ENCODE peak calls at places on chromosomes 11 and 22, in eight cellular contexts. One of them, this sample, is unnamed.

GRCh38 chr11:64489831-64490441 is 101.1 kb upstream of the SLC22A12 start:
- DNase-seq in NCI-H1105: peak
- DNase-seq in T-cell: peak
- DNase-seq in brain microvascular endothelial cell: peak
- DNase-seq in endothelial cell: peak
- DNase-seq in HT1080: peak
- DNase-seq in activated CD8-positive, alpha-beta T cell treated with anti-CD3 and anti-CD28 coated beads for 36 hours: peak
- DNase-seq in AG09309: no peak
- DNase-seq in this sample: peak

GRCh38 chr22:36486619-36487384 is 5.4 kb upstream of the TXN2 start:
- DNase-seq in NCI-H1105: no peak
- DNase-seq in T-cell: peak
- DNase-seq in brain microvascular endothelial cell: peak
- DNase-seq in endothelial cell: peak
- DNase-seq in HT1080: peak
- DNase-seq in activated CD8-positive, alpha-beta T cell treated with anti-CD3 and anti-CD28 coated beads for 36 hours: peak
- DNase-seq in AG09309: no peak
- DNase-seq in this sample: no peak

GRCh38 chr11:14974723-14975587 is 2.8 kb upstream of the CALCA start:
- DNase-seq in NCI-H1105: no peak
- DNase-seq in T-cell: peak
- DNase-seq in brain microvascular endothelial cell: peak
- DNase-seq in endothelial cell: peak
- DNase-seq in HT1080: peak
- DNase-seq in activated CD8-positive, alpha-beta T cell treated with anti-CD3 and anti-CD28 coated beads for 36 hours: peak
- DNase-seq in AG09309: no peak
- DNase-seq in this sample: no peak

GRCh38 chr11:123473941-123474668 is 44.0 kb downstream of the GRAMD1B start:
- DNase-seq in NCI-H1105: no peak
- DNase-seq in T-cell: no peak
- DNase-seq in brain microvascular endothelial cell: peak
- DNase-seq in endothelial cell: no peak
- DNase-seq in HT1080: peak
- DNase-seq in activated CD8-positive, alpha-beta T cell treated with anti-CD3 and anti-CD28 coated beads for 36 hours: no peak
- DNase-seq in AG09309: peak
- DNase-seq in this sample: peak

GRCh38 chr11:27926981-27927481 is 180.9 kb downstream of the KIF18A start:
- DNase-seq in NCI-H1105: no peak
- DNase-seq in T-cell: no peak
- DNase-seq in brain microvascular endothelial cell: peak
- DNase-seq in endothelial cell: no peak
- DNase-seq in HT1080: peak
- DNase-seq in activated CD8-positive, alpha-beta T cell treated with anti-CD3 and anti-CD28 coated beads for 36 hours: no peak
- DNase-seq in AG09309: peak
- DNase-seq in this sample: peak

GRCh38 chr11:57276169-57276854 is 39.3 kb upstream of the APLNR start:
- DNase-seq in NCI-H1105: no peak
- DNase-seq in T-cell: no peak
- DNase-seq in brain microvascular endothelial cell: no peak
- DNase-seq in endothelial cell: no peak
- DNase-seq in HT1080: no peak
- DNase-seq in activated CD8-positive, alpha-beta T cell treated with anti-CD3 and anti-CD28 coated beads for 36 hours: no peak
- DNase-seq in AG09309: no peak
- DNase-seq in this sample: no peak

GRCh38 chr11:3104961-3105790 is 48.0 kb upstream of the CARS1 start:
- DNase-seq in NCI-H1105: no peak
- DNase-seq in T-cell: no peak
- DNase-seq in brain microvascular endothelial cell: no peak
- DNase-seq in endothelial cell: no peak
- DNase-seq in HT1080: no peak
- DNase-seq in activated CD8-positive, alpha-beta T cell treated with anti-CD3 and anti-CD28 coated beads for 36 hours: no peak
- DNase-seq in AG09309: no peak
- DNase-seq in this sample: no peak

GRCh38 chr11:130801287-130802146 is 114.8 kb downstream of the SNX19 start:
- DNase-seq in NCI-H1105: no peak
- DNase-seq in T-cell: no peak
- DNase-seq in brain microvascular endothelial cell: peak
- DNase-seq in endothelial cell: no peak
- DNase-seq in HT1080: no peak
- DNase-seq in activated CD8-positive, alpha-beta T cell treated with anti-CD3 and anti-CD28 coated beads for 36 hours: no peak
- DNase-seq in AG09309: peak
- DNase-seq in this sample: peak

GRCh38 chr11:88167853-88168252 is 7.4 kb downstream of the RAB38 start:
- DNase-seq in NCI-H1105: no peak
- DNase-seq in T-cell: no peak
- DNase-seq in brain microvascular endothelial cell: no peak
- DNase-seq in endothelial cell: no peak
- DNase-seq in HT1080: no peak
- DNase-seq in activated CD8-positive, alpha-beta T cell treated with anti-CD3 and anti-CD28 coated beads for 36 hours: no peak
- DNase-seq in AG09309: no peak
- DNase-seq in this sample: no peak

GRCh38 chr22:39908737-39909136 is 7.9 kb downstream of the GRAP2 start:
- DNase-seq in NCI-H1105: no peak
- DNase-seq in T-cell: no peak
- DNase-seq in brain microvascular endothelial cell: peak
- DNase-seq in endothelial cell: no peak
- DNase-seq in HT1080: peak
- DNase-seq in activated CD8-positive, alpha-beta T cell treated with anti-CD3 and anti-CD28 coated beads for 36 hours: peak
- DNase-seq in AG09309: no peak
- DNase-seq in this sample: no peak

GRCh38 chr11:10506013-10506370 is 35.0 kb downstream of the RNF141 start:
- DNase-seq in NCI-H1105: peak
- DNase-seq in T-cell: no peak
- DNase-seq in brain microvascular endothelial cell: no peak
- DNase-seq in endothelial cell: no peak
- DNase-seq in HT1080: no peak
- DNase-seq in activated CD8-positive, alpha-beta T cell treated with anti-CD3 and anti-CD28 coated beads for 36 hours: no peak
- DNase-seq in AG09309: no peak
- DNase-seq in this sample: no peak

GRCh38 chr11:13314676-13315394 is 37.2 kb downstream of the BMAL1 start:
- DNase-seq in NCI-H1105: no peak
- DNase-seq in T-cell: no peak
- DNase-seq in brain microvascular endothelial cell: no peak
- DNase-seq in endothelial cell: no peak
- DNase-seq in HT1080: no peak
- DNase-seq in activated CD8-positive, alpha-beta T cell treated with anti-CD3 and anti-CD28 coated beads for 36 hours: no peak
- DNase-seq in AG09309: no peak
- DNase-seq in this sample: no peak

GRCh38 chr11:12643029-12643428 is 31.2 kb upstream of the TEAD1 start:
- DNase-seq in NCI-H1105: no peak
- DNase-seq in T-cell: no peak
- DNase-seq in brain microvascular endothelial cell: no peak
- DNase-seq in endothelial cell: no peak
- DNase-seq in HT1080: no peak
- DNase-seq in activated CD8-positive, alpha-beta T cell treated with anti-CD3 and anti-CD28 coated beads for 36 hours: no peak
- DNase-seq in AG09309: no peak
- DNase-seq in this sample: no peak

GRCh38 chr11:2150206-2150847 is 10.7 kb downstream of the INS start:
- DNase-seq in NCI-H1105: peak
- DNase-seq in T-cell: no peak
- DNase-seq in brain microvascular endothelial cell: no peak
- DNase-seq in endothelial cell: peak
- DNase-seq in HT1080: no peak
- DNase-seq in activated CD8-positive, alpha-beta T cell treated with anti-CD3 and anti-CD28 coated beads for 36 hours: no peak
- DNase-seq in AG09309: peak
- DNase-seq in this sample: peak

GRCh38 chr22:45077286-45077685 is 67.5 kb upstream of the PHF21B start:
- DNase-seq in NCI-H1105: no peak
- DNase-seq in T-cell: no peak
- DNase-seq in brain microvascular endothelial cell: no peak
- DNase-seq in endothelial cell: no peak
- DNase-seq in HT1080: no peak
- DNase-seq in activated CD8-positive, alpha-beta T cell treated with anti-CD3 and anti-CD28 coated beads for 36 hours: no peak
- DNase-seq in AG09309: no peak
- DNase-seq in this sample: no peak

GRCh38 chr11:120912504-120912903 is 111.4 kb upstream of the TBCEL start:
- DNase-seq in NCI-H1105: no peak
- DNase-seq in T-cell: no peak
- DNase-seq in brain microvascular endothelial cell: peak
- DNase-seq in endothelial cell: no peak
- DNase-seq in HT1080: no peak
- DNase-seq in activated CD8-positive, alpha-beta T cell treated with anti-CD3 and anti-CD28 coated beads for 36 hours: no peak
- DNase-seq in AG09309: peak
- DNase-seq in this sample: peak

GRCh38 chr11:29018631-29019030 is 910.4 kb downstream of the METTL15 start:
- DNase-seq in NCI-H1105: no peak
- DNase-seq in T-cell: no peak
- DNase-seq in brain microvascular endothelial cell: peak
- DNase-seq in endothelial cell: no peak
- DNase-seq in HT1080: peak
- DNase-seq in activated CD8-positive, alpha-beta T cell treated with anti-CD3 and anti-CD28 coated beads for 36 hours: no peak
- DNase-seq in AG09309: peak
- DNase-seq in this sample: peak

GRCh38 chr22:30251661-30252226 is 5.2 kb upstream of the LIF start:
- DNase-seq in NCI-H1105: peak
- DNase-seq in T-cell: no peak
- DNase-seq in brain microvascular endothelial cell: peak
- DNase-seq in endothelial cell: no peak
- DNase-seq in HT1080: peak
- DNase-seq in activated CD8-positive, alpha-beta T cell treated with anti-CD3 and anti-CD28 coated beads for 36 hours: no peak
- DNase-seq in AG09309: no peak
- DNase-seq in this sample: peak

GRCh38 chr11:69448471-69449284 is 32.8 kb upstream of the LINC01488 start:
- DNase-seq in NCI-H1105: no peak
- DNase-seq in T-cell: no peak
- DNase-seq in brain microvascular endothelial cell: no peak
- DNase-seq in endothelial cell: no peak
- DNase-seq in HT1080: no peak
- DNase-seq in activated CD8-positive, alpha-beta T cell treated with anti-CD3 and anti-CD28 coated beads for 36 hours: no peak
- DNase-seq in AG09309: no peak
- DNase-seq in this sample: no peak

GRCh38 chr11:9250139-9250582 is 15.0 kb downstream of the DENND5A start:
- DNase-seq in NCI-H1105: no peak
- DNase-seq in T-cell: peak
- DNase-seq in brain microvascular endothelial cell: no peak
- DNase-seq in endothelial cell: no peak
- DNase-seq in HT1080: no peak
- DNase-seq in activated CD8-positive, alpha-beta T cell treated with anti-CD3 and anti-CD28 coated beads for 36 hours: peak
- DNase-seq in AG09309: no peak
- DNase-seq in this sample: no peak

GRCh38 chr11:20033806-20034205 is 126.5 kb downstream of the DBX1 start:
- DNase-seq in NCI-H1105: no peak
- DNase-seq in T-cell: no peak
- DNase-seq in brain microvascular endothelial cell: no peak
- DNase-seq in endothelial cell: no peak
- DNase-seq in HT1080: no peak
- DNase-seq in activated CD8-positive, alpha-beta T cell treated with anti-CD3 and anti-CD28 coated beads for 36 hours: no peak
- DNase-seq in AG09309: no peak
- DNase-seq in this sample: no peak

GRCh38 chr11:73957654-73958361 is 7.0 kb downstream of the DNAJB13 start:
- DNase-seq in NCI-H1105: no peak
- DNase-seq in T-cell: no peak
- DNase-seq in brain microvascular endothelial cell: no peak
- DNase-seq in endothelial cell: no peak
- DNase-seq in HT1080: no peak
- DNase-seq in activated CD8-positive, alpha-beta T cell treated with anti-CD3 and anti-CD28 coated beads for 36 hours: no peak
- DNase-seq in AG09309: no peak
- DNase-seq in this sample: no peak

GRCh38 chr11:110147965-110148709 is 54.9 kb downstream of the ZC3H12C start:
- DNase-seq in NCI-H1105: no peak
- DNase-seq in T-cell: no peak
- DNase-seq in brain microvascular endothelial cell: peak
- DNase-seq in endothelial cell: no peak
- DNase-seq in HT1080: peak
- DNase-seq in activated CD8-positive, alpha-beta T cell treated with anti-CD3 and anti-CD28 coated beads for 36 hours: no peak
- DNase-seq in AG09309: peak
- DNase-seq in this sample: peak

This sample was measured in AG08396.